ENCODE peak calls at places on chromosome 7, in seven cellular contexts. H, Y, V, P, O, C and N are unnamed samples.

GRCh38 chr7:131502810-131503545 is 53.5 kb downstream of the PODXL start:
- DNase-seq in H (peak), Y (no peak), V (peak), P (no peak), O (no peak), C (no peak), N (no peak)

GRCh38 chr7:49645296-49645695 is 128.1 kb upstream of the VWC2 start:
- DNase-seq in H (no peak), Y (no peak), V (no peak), P (no peak), O (no peak), C (no peak), N (no peak)

GRCh38 chr7:42099076-42099836 is 137.8 kb downstream of the GLI3 start:
- DNase-seq in H (no peak), Y (no peak), V (peak), P (no peak), O (no peak), C (no peak), N (no peak)

GRCh38 chr7:133714654-133715053 is 412.5 kb upstream of the LRGUK start:
- DNase-seq in H (no peak), Y (no peak), V (no peak), P (no peak), O (no peak), C (no peak), N (no peak)

GRCh38 chr7:30771859-30772429 is 727 bp downstream of the MINDY4 start:
- DNase-seq in H (peak), Y (no peak), V (no peak), P (no peak), O (no peak), C (no peak), N (no peak)

GRCh38 chr7:151865070-151865670 is 11.7 kb downstream of the PRKAG2 start:
- DNase-seq in H (no peak), Y (no peak), V (no peak), P (no peak), O (no peak), C (no peak), N (no peak)

GRCh38 chr7:90645784-90646183 is 49.7 kb downstream of the CDK14 start:
- DNase-seq in H (no peak), Y (no peak), V (no peak), P (no peak), O (no peak), C (no peak), N (peak)

GRCh38 chr7:119640861-119641260 is 632.1 kb upstream of the KCND2 start:
- DNase-seq in H (no peak), Y (no peak), V (no peak), P (peak), O (no peak), C (no peak), N (peak)

GRCh38 chr7:82428186-82428961 is 15.2 kb downstream of the CACNA2D1 start:
- DNase-seq in H (peak), Y (no peak), V (peak), P (no peak), O (no peak), C (no peak), N (no peak)

GRCh38 chr7:18610331-18610948 is 114.9 kb downstream of the HDAC9 start:
- DNase-seq in H (peak), Y (peak), V (peak), P (peak), O (peak), C (peak), N (peak)

GRCh38 chr7:136336932-136337331 is 359.8 kb upstream of the MTPN start:
- DNase-seq in H (no peak), Y (no peak), V (no peak), P (no peak), O (no peak), C (no peak), N (no peak)

GRCh38 chr7:81769891-81770818 is at the start of gene HGF:
- DNase-seq in H (peak), Y (no peak), V (peak), P (peak), O (no peak), C (no peak), N (peak)

GRCh38 chr7:45596665-45597095 is 22.5 kb downstream of the ADCY1 start:
- DNase-seq in H (no peak), Y (no peak), V (no peak), P (peak), O (no peak), C (no peak), N (no peak)

GRCh38 chr7:123218866-123219265 is 19.1 kb upstream of the SLC13A1 start:
- DNase-seq in H (no peak), Y (no peak), V (no peak), P (no peak), O (no peak), C (no peak), N (no peak)

GRCh38 chr7:101410743-101411476 is 48.2 kb downstream of the COL26A1 start:
- DNase-seq in H (peak), Y (peak), V (no peak), P (peak), O (peak), C (peak), N (peak)

GRCh38 chr7:96400001-96400400 is 78.1 kb upstream of the SLC25A13 start:
- DNase-seq in H (no peak), Y (no peak), V (no peak), P (no peak), O (no peak), C (no peak), N (no peak)

GRCh38 chr7:131608112-131608498 is 51.7 kb upstream of the PODXL start:
- DNase-seq in H (no peak), Y (no peak), V (no peak), P (peak), O (no peak), C (no peak), N (peak)

GRCh38 chr7:134186022-134186421 is 58.9 kb downstream of the LRGUK start:
- DNase-seq in H (no peak), Y (no peak), V (peak), P (no peak), O (no peak), C (no peak), N (no peak)

GRCh38 chr7:41825927-41826480 is 123.1 kb upstream of the INHBA start:
- DNase-seq in H (no peak), Y (no peak), V (peak), P (no peak), O (no peak), C (no peak), N (no peak)

GRCh38 chr7:31455844-31456243 is 58.0 kb upstream of the ITPRID1 start:
- DNase-seq in H (no peak), Y (no peak), V (no peak), P (no peak), O (no peak), C (no peak), N (no peak)

GRCh38 chr7:29835718-29836117 is 29.4 kb downstream of the WIPF3 start:
- DNase-seq in H (no peak), Y (no peak), V (no peak), P (no peak), O (no peak), C (no peak), N (no peak)

GRCh38 chr7:153604-154003 is 38.8 kb upstream of the FAM20C start:
- DNase-seq in H (no peak), Y (no peak), V (no peak), P (no peak), O (no peak), C (no peak), N (no peak)

GRCh38 chr7:152678133-152678645 is 2.2 kb upstream of the XRCC2 start:
- DNase-seq in H (no peak), Y (no peak), V (no peak), P (no peak), O (no peak), C (peak), N (no peak)

GRCh38 chr7:106193661-106194060 is 81.5 kb upstream of the SYPL1 start:
- DNase-seq in H (no peak), Y (no peak), V (no peak), P (no peak), O (no peak), C (no peak), N (no peak)

GRCh38 chr7:26369519-26370385 is 78.1 kb downstream of the SNX10 start:
- DNase-seq in H (peak), Y (peak), V (peak), P (no peak), O (no peak), C (peak), N (no peak)

GRCh38 chr7:45661302-45661995 is 87.3 kb downstream of the ADCY1 start:
- DNase-seq in H (no peak), Y (no peak), V (no peak), P (peak), O (no peak), C (no peak), N (no peak)

DNA sequence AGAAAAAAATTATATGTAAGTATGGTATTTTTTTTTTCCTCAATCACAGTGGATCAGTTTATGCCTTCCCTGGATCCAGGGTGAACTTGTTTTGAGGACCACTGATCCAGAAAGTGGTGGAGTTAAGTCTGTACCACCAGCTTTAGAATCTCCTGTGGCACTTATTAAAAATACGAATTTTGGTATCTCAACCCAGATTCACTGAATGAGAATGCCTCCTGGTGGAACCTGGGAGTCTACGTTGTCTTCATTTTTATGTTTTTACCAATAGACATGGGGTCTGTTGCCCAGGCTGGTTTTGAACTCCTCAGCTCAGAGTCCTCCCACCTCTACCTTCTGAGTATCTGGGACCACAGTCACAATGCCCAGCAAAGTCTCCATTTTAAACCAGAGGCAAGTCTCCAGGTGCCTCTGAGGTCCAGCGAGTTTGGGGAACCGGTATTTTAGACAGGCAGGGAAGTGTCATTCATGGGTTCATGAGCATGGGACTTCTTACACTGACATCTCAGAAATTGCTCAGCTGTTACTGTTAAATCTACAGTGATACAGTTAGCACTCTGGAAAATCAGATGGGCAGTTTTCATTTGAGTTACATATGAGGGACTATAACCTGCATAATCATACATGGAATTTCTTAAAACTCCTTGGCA is 200.9 kb downstream of the AUTS2 start:
- DNase-seq in H (no peak), Y (no peak), V (no peak), P (no peak), O (no peak), C (no peak), N (no peak)
- H3K4me2 ChIP-seq in H (no peak), Y (no peak), V (no peak), P (no peak), O (no peak), C (no peak), N (no peak)

GRCh38 chr7:66054063-66054462 is 21.6 kb upstream of the ASL start:
- DNase-seq in H (no peak), Y (no peak), V (no peak), P (no peak), O (no peak), C (no peak), N (no peak)
- H2BK120ac ChIP-seq in H (no peak), Y (no peak), V (no peak), P (no peak), O (no peak), C (no peak), N (no peak)

GRCh38 chr7:56045796-56046195 is 5.4 kb downstream of the PSPH start:
- DNase-seq in H (no peak), Y (no peak), V (no peak), P (no peak), O (no peak), C (no peak), N (no peak)

GRCh38 chr7:56051053-56051338 is 248 bp downstream of the PSPH start:
- DNase-seq in H (no peak), Y (no peak), V (no peak), P (no peak), O (no peak), C (no peak), N (no peak)

GRCh38 chr7:56046728-56047445 is 4.4 kb downstream of the PSPH start:
- DNase-seq in H (peak), Y (no peak), V (peak), P (no peak), O (no peak), C (no peak), N (no peak)

GRCh38 chr7:56051339-56052191 is at the start of the genes CCT6A and PSPH:
- DNase-seq in H (peak), Y (peak), V (peak), P (peak), O (peak), C (peak), N (peak)

GRCh38 chr7:56048245-56048644 is 3.0 kb downstream of the PSPH start:
- DNase-seq in H (no peak), Y (no peak), V (no peak), P (no peak), O (no peak), C (no peak), N (no peak)
- H3K4me2 ChIP-seq in H (no peak), Y (no peak), V (no peak), P (no peak), O (no peak), C (no peak), N (no peak)

GRCh38 chr7:116236020-116236630 is 25.8 kb downstream of the TES start:
- DNase-seq in H (peak), Y (no peak), V (peak), P (no peak), O (no peak), C (peak), N (peak)
- H2BK120ac ChIP-seq in H (no peak), Y (no peak), V (no peak), P (no peak), O (no peak), C (no peak), N (no peak)

GRCh38 chr7:110964770-110965169 is 126.2 kb upstream of the LRRN3 start:
- DNase-seq in H (no peak), Y (no peak), V (peak), P (no peak), O (no peak), C (no peak), N (no peak)

GRCh38 chr7:110962826-110963225 is 128.1 kb upstream of the LRRN3 start:
- DNase-seq in H (no peak), Y (no peak), V (no peak), P (no peak), O (no peak), C (no peak), N (peak)

GRCh38 chr7:110960811-110961210 is 130.1 kb upstream of the LRRN3 start:
- DNase-seq in H (no peak), Y (no peak), V (peak), P (no peak), O (no peak), C (no peak), N (no peak)

DNA sequence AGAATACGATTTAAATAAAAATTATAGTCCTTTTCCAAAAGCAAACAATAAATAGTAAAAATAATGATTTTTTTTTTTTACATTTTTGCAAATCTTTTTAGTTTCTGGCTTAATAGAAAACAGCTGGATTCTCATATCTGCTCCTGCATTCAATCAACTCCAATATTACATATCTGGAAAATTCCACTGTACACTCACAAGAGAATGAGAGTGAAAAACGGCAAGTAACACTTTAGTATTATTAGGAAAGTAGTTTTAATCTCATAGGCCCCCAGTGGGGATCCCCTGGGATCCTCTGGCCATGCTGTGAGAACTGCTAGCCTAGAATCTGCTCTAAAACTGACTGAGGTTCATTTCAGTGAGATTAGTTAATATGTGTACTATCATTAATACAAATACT is 128.6 kb upstream of the LRRN3 start:
- DNase-seq in H (no peak), Y (no peak), V (no peak), P (no peak), O (no peak), C (no peak), N (no peak)
- H3K4me2 ChIP-seq in H (no peak), Y (no peak), V (no peak), P (no peak), O (no peak), C (no peak), N (no peak)

GRCh38 chr7:21867816-21868646 is 77.7 kb downstream of the CDCA7L start:
- DNase-seq in H (no peak), Y (no peak), V (no peak), P (no peak), O (no peak), C (no peak), N (no peak)
- H2BK120ac ChIP-seq in H (no peak), Y (no peak), V (no peak), P (no peak), O (no peak), C (no peak), N (no peak)

GRCh38 chr7:92838934-92839333 is 2.6 kb upstream of the CDK6 start:
- DNase-seq in H (no peak), Y (no peak), V (no peak), P (no peak), O (no peak), C (peak), N (no peak)

GRCh38 chr7:92840309-92840708 is 3.9 kb upstream of the CDK6 start:
- DNase-seq in H (no peak), Y (no peak), V (no peak), P (no peak), O (no peak), C (no peak), N (peak)

GRCh38 chr7:92839901-92840300 is 3.5 kb upstream of the CDK6 start:
- DNase-seq in H (no peak), Y (no peak), V (no peak), P (no peak), O (no peak), C (no peak), N (no peak)

GRCh38 chr7:92843034-92843760 is 6.8 kb upstream of the CDK6 start:
- DNase-seq in H (peak), Y (no peak), V (peak), P (no peak), O (no peak), C (peak), N (peak)

DNA sequence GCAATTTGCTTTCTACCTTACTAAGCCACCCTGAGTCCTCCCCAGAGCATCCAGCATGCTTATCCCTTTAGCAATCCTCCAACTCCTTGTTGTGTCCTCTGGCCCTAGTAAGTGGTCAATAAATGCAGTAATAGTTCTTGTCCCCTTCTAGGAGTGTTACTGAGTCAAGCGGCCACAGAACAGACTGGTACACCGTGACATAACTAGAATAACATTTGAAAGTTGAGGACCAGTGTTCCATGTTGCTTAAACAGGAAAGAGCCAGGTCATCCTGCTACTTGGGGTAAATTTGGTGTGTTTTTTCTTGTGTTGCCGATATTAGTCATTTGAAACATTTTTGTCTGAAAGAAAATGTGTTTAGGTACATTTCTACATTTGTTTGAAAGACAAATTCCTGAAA is 4.8 kb upstream of the CDK6 start:
- DNase-seq in H (no peak), Y (no peak), V (peak), P (no peak), O (no peak), C (no peak), N (no peak)
- H3K4me2 ChIP-seq in H (no peak), Y (no peak), V (no peak), P (no peak), O (no peak), C (no peak), N (no peak)